ENCODE peak calls at places on chromosomes 1 and 21, in four cellular contexts. One of them, this sample, is unnamed.

GRCh38 chr1:109281680-109282496 is 1.1 kb downstream of the PSRC1 start:
- DNase-seq in left lung: peak
- DNase-seq in MM.1S: no peak
- DNase-seq in fibroblast of lung: no peak
- DNase-seq in this sample: no peak

GRCh38 chr1:15384301-15384901 is 25.3 kb upstream of the EFHD2 start:
- DNase-seq in left lung: no peak
- DNase-seq in MM.1S: peak
- DNase-seq in fibroblast of lung: peak
- DNase-seq in this sample: peak

GRCh38 chr1:186804669-186805068 is 24.1 kb upstream of the PLA2G4A start:
- DNase-seq in left lung: no peak
- DNase-seq in MM.1S: no peak
- DNase-seq in fibroblast of lung: no peak
- DNase-seq in this sample: no peak

GRCh38 chr1:155051777-155052398 is 772 bp downstream of the ADAM15 start:
- DNase-seq in left lung: peak
- DNase-seq in MM.1S: peak
- DNase-seq in fibroblast of lung: peak
- DNase-seq in this sample: peak

GRCh38 chr1:109261006-109261405 is 11.7 kb downstream of the CELSR2 start:
- DNase-seq in left lung: no peak
- DNase-seq in MM.1S: no peak
- DNase-seq in fibroblast of lung: no peak
- DNase-seq in this sample: no peak

GRCh38 chr1:208233546-208233945 is 10.6 kb downstream of the PLXNA2 start:
- DNase-seq in left lung: peak
- DNase-seq in MM.1S: no peak
- DNase-seq in fibroblast of lung: no peak
- DNase-seq in this sample: no peak

GRCh38 chr1:222370911-222371717 is 176.8 kb downstream of the HHIPL2 start:
- DNase-seq in left lung: no peak
- DNase-seq in MM.1S: no peak
- DNase-seq in fibroblast of lung: peak
- DNase-seq in this sample: no peak

GRCh38 chr1:117651616-117652015 is 45.8 kb downstream of the TENT5C start:
- DNase-seq in left lung: no peak
- DNase-seq in MM.1S: no peak
- DNase-seq in fibroblast of lung: no peak
- DNase-seq in this sample: no peak

GRCh38 chr1:61781151-61781550 is 38.9 kb downstream of the PATJ start:
- DNase-seq in left lung: no peak
- DNase-seq in MM.1S: no peak
- DNase-seq in fibroblast of lung: no peak
- DNase-seq in this sample: no peak

GRCh38 chr21:29313662-29314408 is 15.1 kb downstream of the BACH1 start:
- DNase-seq in left lung: no peak
- DNase-seq in MM.1S: no peak
- DNase-seq in fibroblast of lung: no peak
- DNase-seq in this sample: no peak

GRCh38 chr1:226637147-226637935 is 88.8 kb downstream of the STUM start:
- DNase-seq in left lung: peak
- DNase-seq in MM.1S: no peak
- DNase-seq in fibroblast of lung: no peak
- DNase-seq in this sample: no peak

GRCh38 chr1:203057831-203058673 is 27.8 kb downstream of the MYOG start:
- DNase-seq in left lung: no peak
- DNase-seq in MM.1S: no peak
- DNase-seq in fibroblast of lung: no peak
- DNase-seq in this sample: no peak

This sample was measured in NAMALWA.